ENCODE peak calls at places on chromosomes 5 and 9, in seven cellular contexts. One of them, this sample, is unnamed.

GRCh38 chr5:137733011-137733410 is 2.9 kb downstream of the KLHL3 start:
- DNase-seq in AG09319: no peak
- DNase-seq in colonic mucosa: no peak
- DNase-seq in thyroid gland: peak
- DNase-seq in MM.1S: no peak
- DNase-seq in psoas muscle: no peak
- DNase-seq in AG04450: no peak
- DNase-seq in this sample: no peak

GRCh38 chr5:68140763-68141162 is 74.8 kb upstream of the PIK3R1 start:
- DNase-seq in AG04450: no peak
- DNase-seq in colonic mucosa: no peak
- DNase-seq in thyroid gland: no peak
- DNase-seq in psoas muscle: no peak
- DNase-seq in AG09319: no peak
- DNase-seq in MM.1S: no peak
- DNase-seq in this sample: no peak

GRCh38 chr9:104808030-104808614 is 44.2 kb downstream of the NIPSNAP3B start:
- DNase-seq in AG09319: no peak
- DNase-seq in psoas muscle: peak
- DNase-seq in AG04450: no peak
- DNase-seq in MM.1S: no peak
- DNase-seq in colonic mucosa: no peak
- DNase-seq in thyroid gland: peak
- DNase-seq in this sample: no peak

GRCh38 chr5:94992325-94992724 is 292.6 kb downstream of the MCTP1 start:
- DNase-seq in psoas muscle: no peak
- DNase-seq in AG09319: no peak
- DNase-seq in colonic mucosa: no peak
- DNase-seq in MM.1S: no peak
- DNase-seq in thyroid gland: no peak
- DNase-seq in AG04450: no peak
- DNase-seq in this sample: no peak

GRCh38 chr9:109591691-109592090 is 93.6 kb upstream of the PTPN3 start:
- DNase-seq in colonic mucosa: no peak
- DNase-seq in psoas muscle: no peak
- DNase-seq in thyroid gland: no peak
- DNase-seq in AG09319: no peak
- DNase-seq in AG04450: no peak
- DNase-seq in MM.1S: no peak
- DNase-seq in this sample: no peak

GRCh38 chr9:104682642-104683041 is 11.7 kb upstream of the OR13D1 start:
- DNase-seq in AG04450: peak
- DNase-seq in thyroid gland: no peak
- DNase-seq in MM.1S: peak
- DNase-seq in colonic mucosa: no peak
- DNase-seq in psoas muscle: no peak
- DNase-seq in AG09319: peak
- DNase-seq in this sample: peak

GRCh38 chr5:139392678-139393496 is 2.0 kb downstream of the PROB1 start:
- DNase-seq in AG09319: no peak
- DNase-seq in thyroid gland: peak
- DNase-seq in colonic mucosa: peak
- DNase-seq in AG04450: no peak
- DNase-seq in MM.1S: peak
- DNase-seq in psoas muscle: peak
- DNase-seq in this sample: no peak

GRCh38 chr5:110588241-110588962 is 138.1 kb downstream of the TMEM232 start:
- DNase-seq in psoas muscle: no peak
- DNase-seq in colonic mucosa: no peak
- DNase-seq in AG04450: no peak
- DNase-seq in AG09319: no peak
- DNase-seq in thyroid gland: no peak
- DNase-seq in MM.1S: no peak
- DNase-seq in this sample: no peak

GRCh38 chr9:20558609-20559016 is 63.7 kb downstream of the MLLT3 start:
- DNase-seq in psoas muscle: no peak
- DNase-seq in thyroid gland: no peak
- DNase-seq in AG09319: peak
- DNase-seq in MM.1S: no peak
- DNase-seq in colonic mucosa: no peak
- DNase-seq in AG04450: peak
- DNase-seq in this sample: no peak

GRCh38 chr9:109730228-109730627 is 49.8 kb upstream of the PALM2AKAP2 start:
- DNase-seq in AG09319: no peak
- DNase-seq in psoas muscle: no peak
- DNase-seq in colonic mucosa: peak
- DNase-seq in AG04450: no peak
- DNase-seq in MM.1S: no peak
- DNase-seq in thyroid gland: no peak
- DNase-seq in this sample: peak

GRCh38 chr9:33452828-33453271 is 5.5 kb upstream of the AQP3 start:
- DNase-seq in psoas muscle: peak
- DNase-seq in colonic mucosa: peak
- DNase-seq in AG04450: peak
- DNase-seq in AG09319: peak
- DNase-seq in MM.1S: no peak
- DNase-seq in thyroid gland: peak
- DNase-seq in this sample: no peak

GRCh38 chr5:136133416-136134383 is 1.1 kb downstream of the SMAD5 start:
- DNase-seq in colonic mucosa: peak
- DNase-seq in thyroid gland: peak
- DNase-seq in psoas muscle: peak
- DNase-seq in AG09319: peak
- DNase-seq in MM.1S: peak
- DNase-seq in AG04450: peak
- DNase-seq in this sample: peak

GRCh38 chr5:51995773-51996306 is 612.6 kb downstream of the ISL1 start:
- DNase-seq in colonic mucosa: no peak
- DNase-seq in thyroid gland: no peak
- DNase-seq in MM.1S: no peak
- DNase-seq in AG04450: no peak
- DNase-seq in psoas muscle: no peak
- DNase-seq in AG09319: no peak
- DNase-seq in this sample: no peak

GRCh38 chr5:1001406-1002270 is 7.0 kb upstream of the NKD2 start:
- DNase-seq in thyroid gland: no peak
- DNase-seq in MM.1S: no peak
- DNase-seq in colonic mucosa: peak
- DNase-seq in AG09319: no peak
- DNase-seq in AG04450: no peak
- DNase-seq in psoas muscle: no peak
- DNase-seq in this sample: no peak

GRCh38 chr9:136119259-136120118 is 814 bp upstream of the TMEM250 start:
- DNase-seq in AG04450: no peak
- DNase-seq in AG09319: no peak
- DNase-seq in MM.1S: no peak
- DNase-seq in psoas muscle: peak
- DNase-seq in thyroid gland: peak
- DNase-seq in colonic mucosa: peak
- DNase-seq in this sample: no peak

GRCh38 chr9:131464354-131465000 is 38.2 kb upstream of the POMT1 start:
- DNase-seq in thyroid gland: no peak
- DNase-seq in colonic mucosa: no peak
- DNase-seq in AG09319: no peak
- DNase-seq in psoas muscle: no peak
- DNase-seq in AG04450: no peak
- DNase-seq in MM.1S: no peak
- DNase-seq in this sample: no peak

GRCh38 chr9:136163248-136163850 is 41.6 kb downstream of the LHX3 start:
- DNase-seq in thyroid gland: no peak
- DNase-seq in AG04450: no peak
- DNase-seq in MM.1S: no peak
- DNase-seq in AG09319: no peak
- DNase-seq in psoas muscle: no peak
- DNase-seq in colonic mucosa: no peak
- DNase-seq in this sample: no peak

GRCh38 chr9:137126786-137127185 is 12.2 kb upstream of the GRIN1 start:
- DNase-seq in psoas muscle: no peak
- DNase-seq in colonic mucosa: no peak
- DNase-seq in MM.1S: no peak
- DNase-seq in AG04450: no peak
- DNase-seq in thyroid gland: no peak
- DNase-seq in AG09319: no peak
- DNase-seq in this sample: no peak

GRCh38 chr5:4387295-4387694 is 752.8 kb upstream of the ADAMTS16 start:
- DNase-seq in thyroid gland: no peak
- DNase-seq in AG09319: no peak
- DNase-seq in psoas muscle: no peak
- DNase-seq in MM.1S: no peak
- DNase-seq in AG04450: no peak
- DNase-seq in colonic mucosa: no peak
- DNase-seq in this sample: no peak

GRCh38 chr5:180026320-180026719 is 45.2 kb downstream of the RNF130 start:
- DNase-seq in MM.1S: peak
- DNase-seq in psoas muscle: no peak
- DNase-seq in colonic mucosa: no peak
- DNase-seq in thyroid gland: peak
- DNase-seq in AG04450: no peak
- DNase-seq in AG09319: no peak
- DNase-seq in this sample: no peak

GRCh38 chr5:4228708-4229107 is 633.1 kb downstream of the IRX1 start:
- DNase-seq in colonic mucosa: no peak
- DNase-seq in AG09319: no peak
- DNase-seq in thyroid gland: peak
- DNase-seq in AG04450: no peak
- DNase-seq in psoas muscle: no peak
- DNase-seq in MM.1S: no peak
- DNase-seq in this sample: no peak

GRCh38 chr9:89236955-89237573 is 58.4 kb upstream of the SHC3 start:
- DNase-seq in colonic mucosa: no peak
- DNase-seq in thyroid gland: no peak
- DNase-seq in MM.1S: no peak
- DNase-seq in psoas muscle: no peak
- DNase-seq in AG09319: no peak
- DNase-seq in AG04450: no peak
- DNase-seq in this sample: no peak
- TF ChIP-seq CTCF in colonic mucosa: no peak
- TF ChIP-seq CTCF in thyroid gland: no peak
- TF ChIP-seq CTCF in MM.1S: no peak
- TF ChIP-seq CTCF in psoas muscle: no peak
- TF ChIP-seq CTCF in AG09319: no peak
- TF ChIP-seq CTCF in AG04450: no peak
- TF ChIP-seq CTCF in this sample: peak

DNA sequence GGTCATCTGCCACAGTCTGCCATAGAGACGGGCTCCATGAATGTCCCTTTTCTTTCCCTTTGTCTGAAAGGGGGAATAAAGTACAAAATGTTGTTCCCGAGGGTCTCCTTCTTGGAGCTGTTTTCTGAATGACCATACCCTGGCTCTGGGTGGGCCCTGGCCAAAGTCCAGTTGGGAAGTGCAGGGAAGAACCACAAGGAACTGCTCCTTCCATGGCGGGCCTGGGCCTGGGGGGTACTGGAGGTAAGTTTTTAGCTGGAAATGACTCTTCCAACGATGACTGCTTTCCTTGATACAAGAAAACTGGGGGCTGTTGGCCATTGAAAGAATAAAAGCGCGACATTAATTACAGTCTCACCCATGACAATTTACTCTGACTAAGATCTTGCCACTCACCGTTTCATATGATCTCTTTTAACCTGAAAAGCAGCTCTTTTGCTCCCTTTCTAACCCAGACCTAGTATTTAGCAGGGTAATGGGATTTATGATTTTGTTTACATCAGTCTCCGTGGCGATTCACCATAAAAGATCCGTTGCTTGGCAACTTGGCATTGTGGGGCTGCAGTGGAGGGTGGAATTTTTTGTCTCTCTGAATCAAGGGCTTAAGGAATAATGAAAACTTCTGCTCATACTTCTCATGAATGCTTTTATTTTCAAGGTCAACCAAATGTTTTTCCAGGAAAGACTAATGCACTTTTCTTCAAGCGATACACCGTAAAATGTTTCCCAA is 89.2 kb upstream of the PTCH1 start:
- DNase-seq in AG09319: no peak
- DNase-seq in thyroid gland: no peak
- DNase-seq in psoas muscle: no peak
- DNase-seq in MM.1S: no peak
- DNase-seq in colonic mucosa: no peak
- DNase-seq in AG04450: no peak
- DNase-seq in this sample: no peak
- TF ChIP-seq CTCF in AG09319: no peak
- TF ChIP-seq CTCF in thyroid gland: no peak
- TF ChIP-seq CTCF in psoas muscle: no peak
- TF ChIP-seq CTCF in MM.1S: no peak
- TF ChIP-seq CTCF in colonic mucosa: no peak
- TF ChIP-seq CTCF in AG04450: no peak
- TF ChIP-seq CTCF in this sample: no peak

DNA sequence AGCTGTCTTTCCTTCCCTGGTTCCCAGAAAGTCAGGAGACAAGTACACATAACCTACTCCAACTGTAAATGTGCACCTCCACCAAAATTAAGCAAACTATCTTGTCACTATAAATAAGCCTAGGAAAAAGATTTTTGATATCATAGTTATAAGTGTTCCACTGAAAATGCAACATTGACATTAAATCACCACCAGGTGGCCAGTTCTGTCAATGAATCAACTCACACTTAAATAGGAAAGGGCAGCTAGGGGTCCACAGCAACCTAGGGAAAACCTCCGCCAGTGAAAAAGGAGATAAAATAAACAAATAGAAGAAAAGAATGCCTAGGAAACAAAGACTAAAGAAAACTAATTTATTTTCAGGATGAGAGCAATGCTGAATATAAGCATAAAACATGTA is 243.0 kb upstream of the PTPRD start:
- DNase-seq in thyroid gland: no peak
- DNase-seq in AG09319: no peak
- DNase-seq in psoas muscle: no peak
- DNase-seq in colonic mucosa: no peak
- DNase-seq in AG04450: no peak
- DNase-seq in MM.1S: peak
- DNase-seq in this sample: peak
- TF ChIP-seq CTCF in thyroid gland: no peak
- TF ChIP-seq CTCF in AG09319: no peak
- TF ChIP-seq CTCF in psoas muscle: no peak
- TF ChIP-seq CTCF in colonic mucosa: no peak
- TF ChIP-seq CTCF in AG04450: no peak
- TF ChIP-seq CTCF in MM.1S: peak
- TF ChIP-seq CTCF in this sample: peak

DNA sequence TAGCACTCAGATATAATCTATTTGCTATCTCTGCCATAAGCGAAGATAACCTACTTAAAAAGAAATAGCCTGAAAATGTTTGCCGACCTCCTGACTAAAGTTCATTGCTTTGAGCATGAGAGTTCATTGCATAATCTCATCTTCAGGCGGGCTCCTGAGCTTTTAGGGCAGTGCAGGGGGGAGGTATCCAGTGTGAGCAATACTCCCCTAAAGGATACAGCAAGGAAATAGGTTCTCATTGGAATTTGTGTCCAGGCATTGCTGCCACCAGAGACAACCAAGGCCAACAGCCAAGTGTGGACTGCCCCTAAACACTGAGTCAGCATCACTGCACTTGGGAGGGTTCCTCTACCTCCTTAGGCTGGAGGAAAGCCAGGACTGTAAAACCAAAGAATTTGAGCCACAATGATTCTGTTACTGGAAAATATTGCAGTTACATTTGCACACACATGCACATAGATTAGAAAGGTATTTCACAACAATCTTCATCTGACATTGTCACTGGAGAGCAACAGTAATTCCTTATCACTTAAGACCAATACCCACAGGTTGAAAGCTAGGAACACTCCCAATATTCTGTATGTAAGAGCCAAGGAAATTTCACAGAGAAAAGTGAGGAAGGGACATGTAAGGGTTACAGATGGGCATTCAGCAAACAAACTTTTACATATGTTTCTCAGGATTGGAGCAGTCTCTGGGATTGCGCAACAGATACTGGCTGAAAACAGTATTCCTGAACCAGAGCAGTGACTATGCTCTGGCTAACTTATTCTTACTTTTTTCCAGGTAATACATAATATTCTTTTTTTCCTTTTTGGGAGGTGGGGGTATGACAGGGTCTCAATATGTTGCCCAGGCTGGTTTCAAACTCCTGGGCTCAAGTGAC is 98.6 kb upstream of the TLE1 start:
- DNase-seq in MM.1S: no peak
- DNase-seq in colonic mucosa: peak
- DNase-seq in psoas muscle: peak
- DNase-seq in thyroid gland: peak
- DNase-seq in AG04450: peak
- DNase-seq in AG09319: peak
- DNase-seq in this sample: no peak
- TF ChIP-seq CTCF in MM.1S: no peak
- TF ChIP-seq CTCF in colonic mucosa: no peak
- TF ChIP-seq CTCF in psoas muscle: no peak
- TF ChIP-seq CTCF in thyroid gland: no peak
- TF ChIP-seq CTCF in AG04450: no peak
- TF ChIP-seq CTCF in AG09319: peak
- TF ChIP-seq CTCF in this sample: no peak